ENCODE peak calls at places on chromosome 1, in ten cellular contexts. One of them, this sample, is unnamed.

GRCh38 chr1:67439277-67440029 is 9.3 kb upstream of the SERBP1 start:
- DNase-seq in H54: no peak
- DNase-seq in body of pancreas: no peak
- DNase-seq in Peyer's patch: no peak
- DNase-seq in prostate gland: no peak
- DNase-seq in transverse colon: no peak
- DNase-seq in stomach: no peak
- DNase-seq in heart left ventricle: no peak
- DNase-seq in endothelial cell of umbilical vein: no peak
- DNase-seq in A549: no peak
- DNase-seq in this sample: no peak

GRCh38 chr1:200659269-200659668 is 10.4 kb downstream of the DDX59 start:
- DNase-seq in heart left ventricle: no peak
- DNase-seq in Peyer's patch: no peak
- DNase-seq in body of pancreas: no peak
- DNase-seq in A549: no peak
- DNase-seq in stomach: no peak
- DNase-seq in transverse colon: no peak
- DNase-seq in endothelial cell of umbilical vein: no peak
- DNase-seq in prostate gland: no peak
- DNase-seq in H54: peak
- DNase-seq in this sample: no peak

GRCh38 chr1:28855469-28855944 is 43.5 kb downstream of the OPRD1 start:
- DNase-seq in body of pancreas: no peak
- DNase-seq in endothelial cell of umbilical vein: no peak
- DNase-seq in A549: no peak
- DNase-seq in H54: no peak
- DNase-seq in Peyer's patch: no peak
- DNase-seq in transverse colon: no peak
- DNase-seq in stomach: no peak
- DNase-seq in heart left ventricle: no peak
- DNase-seq in prostate gland: no peak
- DNase-seq in this sample: no peak

GRCh38 chr1:203291201-203292096 is 13.9 kb upstream of the BTG2 start:
- DNase-seq in prostate gland: no peak
- DNase-seq in Peyer's patch: peak
- DNase-seq in heart left ventricle: no peak
- DNase-seq in transverse colon: peak
- DNase-seq in H54: no peak
- DNase-seq in endothelial cell of umbilical vein: no peak
- DNase-seq in A549: no peak
- DNase-seq in body of pancreas: peak
- DNase-seq in stomach: peak
- DNase-seq in this sample: no peak

GRCh38 chr1:45272943-45273342 is 53.8 kb upstream of the HPDL start:
- DNase-seq in endothelial cell of umbilical vein: peak
- DNase-seq in body of pancreas: no peak
- DNase-seq in stomach: no peak
- DNase-seq in H54: no peak
- DNase-seq in A549: no peak
- DNase-seq in transverse colon: no peak
- DNase-seq in prostate gland: no peak
- DNase-seq in Peyer's patch: no peak
- DNase-seq in heart left ventricle: no peak
- DNase-seq in this sample: no peak

GRCh38 chr1:21539933-21540332 is 30.7 kb downstream of the ALPL start:
- DNase-seq in A549: peak
- DNase-seq in transverse colon: peak
- DNase-seq in Peyer's patch: no peak
- DNase-seq in endothelial cell of umbilical vein: no peak
- DNase-seq in stomach: peak
- DNase-seq in heart left ventricle: peak
- DNase-seq in body of pancreas: peak
- DNase-seq in prostate gland: peak
- DNase-seq in H54: no peak
- DNase-seq in this sample: no peak

GRCh38 chr1:62090016-62090415 is 104.6 kb upstream of the L1TD1 start:
- DNase-seq in endothelial cell of umbilical vein: no peak
- DNase-seq in heart left ventricle: no peak
- DNase-seq in stomach: no peak
- DNase-seq in transverse colon: no peak
- DNase-seq in prostate gland: no peak
- DNase-seq in A549: no peak
- DNase-seq in body of pancreas: no peak
- DNase-seq in Peyer's patch: no peak
- DNase-seq in H54: no peak
- DNase-seq in this sample: no peak

GRCh38 chr1:78676347-78676982 is 26.8 kb downstream of the IFI44 start:
- DNase-seq in endothelial cell of umbilical vein: peak
- DNase-seq in transverse colon: peak
- DNase-seq in prostate gland: peak
- DNase-seq in heart left ventricle: peak
- DNase-seq in stomach: peak
- DNase-seq in body of pancreas: peak
- DNase-seq in Peyer's patch: peak
- DNase-seq in A549: peak
- DNase-seq in H54: no peak
- DNase-seq in this sample: peak

GRCh38 chr1:930633-931138 is 7.0 kb downstream of the SAMD11 start:
- DNase-seq in A549: no peak
- DNase-seq in H54: no peak
- DNase-seq in body of pancreas: no peak
- DNase-seq in Peyer's patch: no peak
- DNase-seq in prostate gland: no peak
- DNase-seq in stomach: no peak
- DNase-seq in heart left ventricle: no peak
- DNase-seq in transverse colon: no peak
- DNase-seq in endothelial cell of umbilical vein: no peak
- DNase-seq in this sample: no peak

GRCh38 chr1:227058321-227058751 is 118.2 kb downstream of the COQ8A start:
- DNase-seq in A549: no peak
- DNase-seq in prostate gland: no peak
- DNase-seq in Peyer's patch: no peak
- DNase-seq in endothelial cell of umbilical vein: no peak
- DNase-seq in body of pancreas: no peak
- DNase-seq in H54: no peak
- DNase-seq in transverse colon: no peak
- DNase-seq in heart left ventricle: no peak
- DNase-seq in stomach: no peak
- DNase-seq in this sample: no peak

GRCh38 chr1:201126832-201127754 is at the start of gene ASCL5:
- DNase-seq in A549: peak
- DNase-seq in prostate gland: no peak
- DNase-seq in H54: peak
- DNase-seq in body of pancreas: peak
- DNase-seq in endothelial cell of umbilical vein: peak
- DNase-seq in heart left ventricle: no peak
- DNase-seq in stomach: peak
- DNase-seq in Peyer's patch: no peak
- DNase-seq in transverse colon: peak
- DNase-seq in this sample: no peak

DNA sequence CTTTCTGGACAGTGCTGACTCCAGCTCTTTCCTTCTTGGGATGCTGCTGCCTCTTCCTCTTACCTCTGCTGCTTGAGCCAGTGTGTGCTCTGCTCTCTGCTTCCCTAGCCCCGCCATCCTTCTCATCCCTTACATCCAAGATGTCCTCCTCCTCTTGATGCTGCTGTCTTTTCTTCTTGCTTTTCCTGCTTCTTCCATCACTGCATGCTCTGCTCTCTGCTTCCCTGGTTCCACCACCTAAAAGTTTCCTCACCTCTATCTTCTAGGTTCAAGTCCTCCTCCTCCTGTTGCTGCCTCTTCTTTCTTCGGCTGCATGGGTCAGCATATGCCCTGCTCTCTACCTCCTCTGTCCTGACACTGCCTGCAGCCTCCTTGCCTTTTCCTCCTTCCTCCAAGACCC is 3.4 kb downstream of the NAXE start:
- DNase-seq in H54: no peak
- DNase-seq in prostate gland: no peak
- DNase-seq in A549: no peak
- DNase-seq in transverse colon: no peak
- DNase-seq in heart left ventricle: no peak
- DNase-seq in body of pancreas: no peak
- DNase-seq in endothelial cell of umbilical vein: no peak
- DNase-seq in stomach: no peak
- DNase-seq in Peyer's patch: no peak
- DNase-seq in this sample: no peak
- TF ChIP-seq POLR2A in H54: no peak
- TF ChIP-seq POLR2A in prostate gland: no peak
- TF ChIP-seq POLR2A in A549: no peak
- TF ChIP-seq POLR2A in transverse colon: no peak
- TF ChIP-seq POLR2A in heart left ventricle: no peak
- TF ChIP-seq POLR2A in body of pancreas: no peak
- TF ChIP-seq POLR2A in endothelial cell of umbilical vein: no peak
- TF ChIP-seq POLR2A in stomach: no peak
- TF ChIP-seq POLR2A in Peyer's patch: no peak
- TF ChIP-seq POLR2A in this sample: no peak

GRCh38 chr1:172499636-172500141 is 33.3 kb upstream of the SUCO start:
- DNase-seq in transverse colon: peak
- DNase-seq in stomach: no peak
- DNase-seq in body of pancreas: peak
- DNase-seq in A549: peak
- DNase-seq in prostate gland: peak
- DNase-seq in Peyer's patch: no peak
- DNase-seq in H54: peak
- DNase-seq in endothelial cell of umbilical vein: no peak
- DNase-seq in heart left ventricle: no peak
- DNase-seq in this sample: peak
- TF ChIP-seq POLR2A in transverse colon: no peak
- TF ChIP-seq POLR2A in stomach: no peak
- TF ChIP-seq POLR2A in body of pancreas: no peak
- TF ChIP-seq POLR2A in A549: no peak
- TF ChIP-seq POLR2A in prostate gland: no peak
- TF ChIP-seq POLR2A in Peyer's patch: peak
- TF ChIP-seq POLR2A in H54: no peak
- TF ChIP-seq POLR2A in endothelial cell of umbilical vein: no peak
- TF ChIP-seq POLR2A in heart left ventricle: no peak
- TF ChIP-seq POLR2A in this sample: no peak

GRCh38 chr1:59058681-59059441 is 238.0 kb upstream of the FGGY start:
- DNase-seq in endothelial cell of umbilical vein: no peak
- DNase-seq in prostate gland: no peak
- DNase-seq in Peyer's patch: no peak
- DNase-seq in body of pancreas: peak
- DNase-seq in A549: no peak
- DNase-seq in stomach: no peak
- DNase-seq in transverse colon: no peak
- DNase-seq in H54: no peak
- DNase-seq in heart left ventricle: no peak
- DNase-seq in this sample: no peak

GRCh38 chr1:59064592-59064991 is 232.3 kb upstream of the FGGY start:
- DNase-seq in heart left ventricle: no peak
- DNase-seq in stomach: no peak
- DNase-seq in transverse colon: no peak
- DNase-seq in Peyer's patch: no peak
- DNase-seq in body of pancreas: no peak
- DNase-seq in endothelial cell of umbilical vein: no peak
- DNase-seq in A549: no peak
- DNase-seq in H54: no peak
- DNase-seq in prostate gland: no peak
- DNase-seq in this sample: no peak

GRCh38 chr1:59063501-59063900 is 233.4 kb upstream of the FGGY start:
- DNase-seq in H54: no peak
- DNase-seq in transverse colon: no peak
- DNase-seq in body of pancreas: no peak
- DNase-seq in Peyer's patch: peak
- DNase-seq in stomach: no peak
- DNase-seq in A549: no peak
- DNase-seq in heart left ventricle: no peak
- DNase-seq in endothelial cell of umbilical vein: peak
- DNase-seq in prostate gland: no peak
- DNase-seq in this sample: no peak

GRCh38 chr1:59062743-59063142 is 234.2 kb upstream of the FGGY start:
- DNase-seq in transverse colon: peak
- DNase-seq in stomach: peak
- DNase-seq in A549: no peak
- DNase-seq in H54: no peak
- DNase-seq in Peyer's patch: no peak
- DNase-seq in body of pancreas: peak
- DNase-seq in endothelial cell of umbilical vein: peak
- DNase-seq in prostate gland: no peak
- DNase-seq in heart left ventricle: peak
- DNase-seq in this sample: peak

GRCh38 chr1:59061876-59062275 is 235.0 kb upstream of the FGGY start:
- DNase-seq in prostate gland: peak
- DNase-seq in Peyer's patch: peak
- DNase-seq in H54: no peak
- DNase-seq in body of pancreas: peak
- DNase-seq in stomach: no peak
- DNase-seq in A549: no peak
- DNase-seq in transverse colon: peak
- DNase-seq in heart left ventricle: peak
- DNase-seq in endothelial cell of umbilical vein: peak
- DNase-seq in this sample: no peak
- TF ChIP-seq POLR2A in prostate gland: no peak
- TF ChIP-seq POLR2A in Peyer's patch: no peak
- TF ChIP-seq POLR2A in H54: no peak
- TF ChIP-seq POLR2A in body of pancreas: no peak
- TF ChIP-seq POLR2A in stomach: no peak
- TF ChIP-seq POLR2A in A549: no peak
- TF ChIP-seq POLR2A in transverse colon: peak
- TF ChIP-seq POLR2A in heart left ventricle: peak
- TF ChIP-seq POLR2A in endothelial cell of umbilical vein: peak
- TF ChIP-seq POLR2A in this sample: no peak

GRCh38 chr1:151289991-151290708 is 8.1 kb downstream of the ZNF687 start:
- DNase-seq in Peyer's patch: no peak
- DNase-seq in heart left ventricle: no peak
- DNase-seq in prostate gland: no peak
- DNase-seq in stomach: no peak
- DNase-seq in A549: no peak
- DNase-seq in body of pancreas: no peak
- DNase-seq in H54: no peak
- DNase-seq in endothelial cell of umbilical vein: no peak
- DNase-seq in transverse colon: no peak
- DNase-seq in this sample: no peak
- TF ChIP-seq POLR2A in Peyer's patch: no peak
- TF ChIP-seq POLR2A in heart left ventricle: no peak
- TF ChIP-seq POLR2A in prostate gland: no peak
- TF ChIP-seq POLR2A in stomach: no peak
- TF ChIP-seq POLR2A in A549: no peak
- TF ChIP-seq POLR2A in body of pancreas: no peak
- TF ChIP-seq POLR2A in H54: no peak
- TF ChIP-seq POLR2A in endothelial cell of umbilical vein: peak
- TF ChIP-seq POLR2A in transverse colon: no peak
- TF ChIP-seq POLR2A in this sample: no peak

This sample was measured in erythroblast.